ENCODE peak calls at places on chromosomes 3 and 15, in seven cellular contexts. M is CD4-positive, CD25-positive, alpha-beta regulatory T cell; J is brain microvascular endothelial cell; G is RWPE2; B is mesenchymal stem cell; V is aorta; S is SJSA1. I is an unnamed sample.
A peak's percentile ranks its signal among the peaks of the same experiment; 100 is the strongest.

GRCh38 chr3:106590259-106590658 is 721.4 kb upstream of the CBLB start:
- DNase-seq in V (no peak), S (no peak), B (no peak), M (no peak), J (no peak), G (no peak), I (no peak)

GRCh38 chr15:35705885-35706590 is 160.1 kb upstream of the DPH6 start:
- DNase-seq in M (no peak), V (no peak), J (peak; percentile 68), S (peak; percentile 9), B (peak; percentile 85), G (no peak), I (no peak)

GRCh38 chr3:192501427-192501826 is 225.9 kb downstream of the FGF12 start:
- DNase-seq in V (no peak), B (no peak), G (no peak), M (no peak), J (no peak), S (no peak), I (no peak)

GRCh38 chr3:185176756-185177359 is 24.0 kb upstream of the C3orf70 start:
- DNase-seq in S (no peak), G (no peak), V (no peak), J (peak; percentile 37), B (peak; percentile 41), M (peak; percentile 29), I (no peak)

GRCh38 chr3:90026406-90026805 is 919.0 kb downstream of the EPHA3 start:
- DNase-seq in G (no peak), S (no peak), V (no peak), B (no peak), J (no peak), M (no peak), I (no peak)

GRCh38 chr15:31080618-31081017 is 20.9 kb downstream of the TRPM1 start:
- DNase-seq in V (peak; percentile 71), J (no peak), S (no peak), B (peak; percentile 51), G (peak; percentile 72), M (peak; percentile 7), I (no peak)

GRCh38 chr3:33980252-33980651 is 181.8 kb downstream of the PDCD6IP start:
- DNase-seq in V (no peak), G (no peak), B (peak; percentile 29), M (no peak), J (peak; percentile 71), S (peak; percentile 26), I (no peak)

GRCh38 chr3:79477242-79477641 is 290.6 kb downstream of the ROBO1 start:
- DNase-seq in J (no peak), B (no peak), S (no peak), G (no peak), V (no peak), M (no peak), I (no peak)

GRCh38 chr15:78875107-78875914 is 2.6 kb downstream of the MORF4L1 start:
- DNase-seq in V (no peak), B (peak; percentile 16), M (peak; percentile 31), G (no peak), J (no peak), S (no peak), I (no peak)

GRCh38 chr3:29384640-29385039 is 103.8 kb downstream of the RBMS3 start:
- DNase-seq in J (peak; percentile 84), S (peak; percentile 19), M (no peak), B (peak; percentile 89), V (peak; percentile 47), G (no peak), I (no peak)

GRCh38 chr15:57333487-57333886 is 42.8 kb upstream of the CGNL1 start:
- DNase-seq in G (no peak), J (peak; percentile 34), B (no peak), M (no peak), S (peak; percentile 61), V (no peak), I (no peak)

GRCh38 chr15:85690546-85691226 is 104.0 kb downstream of the KLHL25 start:
- DNase-seq in V (no peak), M (peak; percentile 84), S (no peak), J (no peak), G (no peak), B (no peak), I (peak; percentile 28)

GRCh38 chr3:170639003-170639402 is 53.1 kb upstream of the SLC7A14 start:
- DNase-seq in V (no peak), G (no peak), M (no peak), S (no peak), J (no peak), B (no peak), I (no peak)

GRCh38 chr15:90648137-90649070 is 68.7 kb upstream of the BLM start:
- DNase-seq in M (peak; percentile 97), B (peak; percentile 87), S (peak; percentile 75), V (peak; percentile 90), G (no peak), J (peak; percentile 56), I (peak; percentile 35)

GRCh38 chr3:48945856-48946549 is 27.4 kb downstream of the ARIH2 start:
- DNase-seq in M (peak; percentile 16), S (no peak), J (no peak), G (no peak), V (no peak), B (no peak), I (no peak)

GRCh38 chr15:31221936-31222515 is 104.6 kb upstream of the KLF13 start:
- DNase-seq in M (no peak), G (no peak), V (no peak), J (no peak), B (no peak), S (no peak), I (no peak)

GRCh38 chr15:66774001-66774814 is 72.2 kb downstream of the SMAD6 start:
- DNase-seq in V (peak; percentile 89), S (peak; percentile 96), J (peak; percentile 59), B (peak; percentile 76), G (no peak), M (peak; percentile 66), I (peak; percentile 9)

GRCh38 chr15:37758412-37758811 is 176.0 kb upstream of the TMCO5A start:
- DNase-seq in V (no peak), S (no peak), M (no peak), G (no peak), B (no peak), J (no peak), I (no peak)

GRCh38 chr3:71066356-71066755 is 517.2 kb downstream of the FOXP1 start:
- DNase-seq in S (peak; percentile 22), G (no peak), J (no peak), B (no peak), V (no peak), M (peak; percentile 81), I (peak; percentile 54)

GRCh38 chr15:97072560-97072959 is 742.1 kb downstream of the NR2F2 start:
- DNase-seq in G (no peak), S (no peak), V (no peak), B (peak; percentile 63), M (no peak), J (no peak), I (no peak)

GRCh38 chr3:76487446-76487845 is 552.5 kb upstream of the ROBO2 start:
- DNase-seq in J (peak; percentile 28), M (no peak), V (no peak), G (no peak), S (no peak), B (peak; percentile 33), I (no peak)

GRCh38 chr3:141330718-141331369 is 37.5 kb upstream of the ZBTB38 start:
- DNase-seq in G (no peak), J (no peak), M (no peak), S (no peak), B (peak; percentile 56), V (no peak), I (no peak)
- H3K27ac ChIP-seq in G (peak overlapping the region; percentile 42), J (peak overlapping the region; percentile 86), M (no peak overlapping the region), S (no peak overlapping the region), B (peak overlapping the region; percentile 91), V (no peak overlapping the region), I (no peak overlapping the region)

GRCh38 chr3:183287301-183287971 is 34.4 kb downstream of the B3GNT5 start:
- DNase-seq in B (peak; percentile 86), J (peak; percentile 89), G (no peak), S (no peak), M (no peak), V (peak; percentile 53), I (peak; percentile 6)

GRCh38 chr3:183285318-183285717 is 32.3 kb downstream of the B3GNT5 start:
- DNase-seq in G (no peak), V (no peak), J (no peak), B (no peak), S (peak; percentile 21), M (no peak), I (no peak)

GRCh38 chr3:183285828-183286457 is 32.9 kb downstream of the B3GNT5 start:
- DNase-seq in M (peak; percentile 93), V (peak; percentile 94), G (peak; percentile 97), J (peak; percentile 98), B (peak; percentile 100), S (peak; percentile 69), I (peak; percentile 90)

GRCh38 chr3:183283886-183284285 is 30.8 kb downstream of the B3GNT5 start:
- DNase-seq in S (no peak), V (no peak), G (no peak), J (no peak), B (no peak), M (no peak), I (no peak)

GRCh38 chr3:183284570-183284969 is 31.5 kb downstream of the B3GNT5 start:
- DNase-seq in M (no peak), G (no peak), V (no peak), B (no peak), J (no peak), S (no peak), I (no peak)
- H3K27ac ChIP-seq in M (peak overlapping the region; percentile 90), G (peak overlapping the region; percentile 94), V (no peak overlapping the region), B (no peak overlapping the region), J (peak overlapping the region; percentile 78), S (no peak overlapping the region), I (no peak overlapping the region)

DNA sequence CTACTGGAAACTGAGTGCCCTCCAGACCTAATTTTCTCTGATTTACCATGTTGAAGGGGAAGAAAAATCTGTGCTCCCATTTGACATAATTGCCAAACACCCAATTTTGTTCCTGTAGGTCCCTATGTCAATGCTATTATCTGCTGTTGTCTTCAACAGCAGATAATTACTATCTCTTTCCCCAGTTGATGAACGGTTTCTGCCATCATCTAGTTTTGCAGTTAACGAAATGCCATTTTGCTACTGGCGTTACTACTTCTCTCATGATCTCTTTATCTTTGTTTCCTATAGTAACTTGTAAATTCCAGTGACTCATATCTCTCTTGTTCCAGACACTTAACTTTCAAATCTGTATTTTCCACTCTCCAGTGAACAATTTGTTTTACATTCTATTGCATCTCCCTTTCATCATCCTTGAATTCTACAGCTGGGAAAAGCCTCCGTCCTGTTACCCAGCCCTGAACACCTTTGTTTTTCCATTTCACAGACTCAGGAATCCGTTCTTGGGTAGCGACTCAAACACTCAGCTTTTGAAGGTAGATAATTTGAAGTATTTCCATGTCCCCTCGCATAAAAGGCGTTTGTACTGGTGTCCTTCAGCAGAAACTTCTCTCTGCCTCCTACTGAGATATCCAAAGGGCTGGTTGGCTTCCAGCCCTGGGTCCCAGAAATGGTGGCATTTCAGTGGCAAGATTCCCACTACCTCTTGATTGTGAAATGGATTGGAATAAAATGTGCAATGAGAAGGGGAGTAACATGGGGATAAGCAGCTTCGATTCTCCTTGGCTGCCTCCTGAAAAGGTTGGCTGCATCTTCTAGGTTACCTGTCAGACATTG is 111.7 kb downstream of the FOXB1 start:
- DNase-seq in G (no peak), S (peak; percentile 48), M (no peak), J (no peak), V (no peak), B (peak; percentile 43), I (no peak)
- H3K27ac ChIP-seq in G (no peak overlapping the region), S (peak overlapping the region; percentile 70), M (no peak overlapping the region), J (no peak overlapping the region), V (no peak overlapping the region), B (no peak overlapping the region), I (no peak overlapping the region)

DNA sequence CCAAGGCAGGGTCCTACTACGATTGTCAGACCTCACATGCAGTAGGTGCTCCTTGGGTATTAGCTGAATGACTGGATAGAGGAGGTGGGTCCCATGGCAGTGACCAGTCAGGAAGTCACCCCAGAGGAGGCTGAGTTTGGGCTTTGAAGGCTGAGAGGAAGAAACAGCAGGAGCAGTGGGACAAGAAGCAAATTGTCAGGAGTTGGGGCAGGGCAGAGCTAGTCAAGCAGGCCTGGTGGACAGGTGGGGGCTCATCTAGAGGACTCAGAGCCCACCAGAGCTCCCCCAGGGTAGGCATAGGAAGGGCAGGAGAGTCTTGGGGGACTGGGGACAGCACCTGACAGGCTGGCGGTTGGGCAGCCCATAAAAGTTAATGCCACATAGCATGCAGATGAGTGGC is 3.1 kb downstream of the NBEAL2 start:
- DNase-seq in V (no peak), G (no peak), J (no peak), M (no peak), S (no peak), B (no peak), I (no peak)
- H3K27ac ChIP-seq in V (no peak overlapping the region), G (peak overlapping the region; percentile 75), J (no peak overlapping the region), M (peak overlapping the region; percentile 35), S (no peak overlapping the region), B (no peak overlapping the region), I (no peak overlapping the region)